ENCODE peak calls at places on chromosomes 3 and 15, in five cellular contexts. Q, I, E, O and K are unnamed samples.

GRCh38 chr3:177676947-177677587 is 479.8 kb upstream of the TBL1XR1 start:
- DNase-seq in Q (no peak), I (no peak), E (no peak), O (no peak), K (no peak)

GRCh38 chr3:126926684-126927404 is 56.1 kb upstream of the PLXNA1 start:
- DNase-seq in Q (peak), I (no peak), E (no peak), O (no peak), K (peak)

GRCh38 chr3:13011369-13012227 is 61.6 kb downstream of the IQSEC1 start:
- DNase-seq in Q (no peak), I (no peak), E (peak), O (no peak), K (peak)

GRCh38 chr15:83710452-83710851 is 56.5 kb downstream of the ADAMTSL3 start:
- DNase-seq in Q (no peak), I (no peak), E (no peak), O (no peak), K (no peak)

GRCh38 chr3:177705976-177706866 is 508.9 kb upstream of the TBL1XR1 start:
- DNase-seq in Q (peak), I (no peak), E (no peak), O (no peak), K (no peak)

GRCh38 chr3:112005091-112005672 is 6.5 kb downstream of the TAGLN3 start:
- DNase-seq in Q (peak), I (no peak), E (no peak), O (no peak), K (no peak)

GRCh38 chr15:62549345-62549970 is 384.4 kb upstream of the C2CD4B start:
- DNase-seq in Q (no peak), I (no peak), E (no peak), O (no peak), K (no peak)

GRCh38 chr15:29470794-29471193 is 201.2 kb upstream of the NSMCE3 start:
- DNase-seq in Q (no peak), I (no peak), E (no peak), O (no peak), K (no peak)

GRCh38 chr3:173659972-173660371 is 262.4 kb downstream of the NLGN1 start:
- DNase-seq in Q (peak), I (no peak), E (no peak), O (no peak), K (no peak)

GRCh38 chr3:164488893-164489292 is 589.4 kb downstream of the SI start:
- DNase-seq in Q (no peak), I (no peak), E (no peak), O (no peak), K (no peak)

GRCh38 chr3:181354140-181354539 is 357.6 kb upstream of the SOX2 start:
- DNase-seq in Q (no peak), I (no peak), E (no peak), O (no peak), K (no peak)

GRCh38 chr15:77094397-77095030 is 23.6 kb upstream of the TSPAN3 start:
- DNase-seq in Q (no peak), I (no peak), E (no peak), O (no peak), K (no peak)

GRCh38 chr3:190435618-190436017 is 14.1 kb downstream of the TMEM207 start:
- DNase-seq in Q (peak), I (no peak), E (no peak), O (no peak), K (no peak)

GRCh38 chr3:24290596-24290995 is 204.1 kb downstream of the THRB start:
- DNase-seq in Q (no peak), I (no peak), E (no peak), O (no peak), K (no peak)

GRCh38 chr15:88918738-88919137 is 5.6 kb upstream of the MFGE8 start:
- DNase-seq in Q (peak), I (peak), E (no peak), O (peak), K (no peak)

GRCh38 chr3:16140116-16140893 is 34.2 kb upstream of the GALNT15 start:
- DNase-seq in Q (peak), I (no peak), E (no peak), O (peak), K (no peak)

GRCh38 chr15:32956006-32956405 is 238.2 kb downstream of the GREM1 start:
- DNase-seq in Q (peak), I (peak), E (no peak), O (no peak), K (no peak)

GRCh38 chr3:64621275-64621674 is 66.5 kb downstream of the ADAMTS9 start:
- DNase-seq in Q (no peak), I (no peak), E (no peak), O (no peak), K (no peak)

GRCh38 chr15:58222698-58223097 is 84.5 kb downstream of the AQP9 start:
- DNase-seq in Q (peak), I (no peak), E (no peak), O (no peak), K (no peak)

GRCh38 chr15:46080018-46080417 is 445.2 kb downstream of the SQOR start:
- DNase-seq in Q (no peak), I (no peak), E (no peak), O (no peak), K (no peak)

GRCh38 chr3:141894524-141895176 is 18.2 kb downstream of the ATP1B3 start:
- DNase-seq in Q (peak), I (peak), E (no peak), O (no peak), K (no peak)

GRCh38 chr3:73469331-73469730 is 155.4 kb downstream of the PDZRN3 start:
- DNase-seq in Q (no peak), I (no peak), E (no peak), O (no peak), K (no peak)

GRCh38 chr3:57783186-57784088 is 27.3 kb downstream of the SLMAP start:
- DNase-seq in Q (no peak), I (no peak), E (no peak), O (no peak), K (no peak)

GRCh38 chr3:9732753-9733115 is 1.2 kb downstream of the BRPF1 start:
- DNase-seq in Q (no peak), I (no peak), E (no peak), O (no peak), K (no peak)

GRCh38 chr15:63497642-63498100 is 6.7 kb upstream of the USP3 start:
- DNase-seq in Q (no peak), I (no peak), E (peak), O (no peak), K (peak)

GRCh38 chr15:85044251-85044853 is 62.7 kb downstream of the PDE8A start:
- DNase-seq in Q (peak), I (peak), E (no peak), O (no peak), K (no peak)

GRCh38 chr3:27166888-27167287 is 202.3 kb downstream of the NEK10 start:
- DNase-seq in Q (peak), I (peak), E (no peak), O (no peak), K (no peak)

GRCh38 chr15:57217716-57218598 is 158.3 kb upstream of the CGNL1 start:
- DNase-seq in Q (peak), I (no peak), E (no peak), O (no peak), K (no peak)

GRCh38 chr3:152430223-152431002 is 161.7 kb downstream of the MBNL1 start:
- DNase-seq in Q (no peak), I (no peak), E (no peak), O (no peak), K (no peak)

GRCh38 chr3:129162729-129163579 is 2.1 kb upstream of the ISY1 start:
- DNase-seq in Q (no peak), I (no peak), E (no peak), O (no peak), K (no peak)

GRCh38 chr15:72487070-72487797 is 13.1 kb downstream of the ARIH1 start:
- DNase-seq in Q (peak), I (no peak), E (no peak), O (no peak), K (no peak)

GRCh38 chr3:182925330-182925943 is 54.9 kb downstream of the DCUN1D1 start:
- DNase-seq in Q (peak), I (no peak), E (no peak), O (no peak), K (no peak)

GRCh38 chr3:172224560-172225214 is 185.3 kb downstream of the FNDC3B start:
- DNase-seq in Q (no peak), I (no peak), E (no peak), O (no peak), K (no peak)

GRCh38 chr3:181383760-181384159 is 328.0 kb upstream of the SOX2 start:
- DNase-seq in Q (no peak), I (no peak), E (no peak), O (no peak), K (no peak)

GRCh38 chr3:145649368-145649887 is 511.6 kb downstream of the PLOD2 start:
- DNase-seq in Q (no peak), I (no peak), E (no peak), O (no peak), K (no peak)

GRCh38 chr3:161171113-161171512 is 50.0 kb upstream of the NMD3 start:
- DNase-seq in Q (peak), I (no peak), E (no peak), O (peak), K (no peak)

GRCh38 chr3:155089495-155089894 is 9.4 kb downstream of the MME start:
- DNase-seq in Q (no peak), I (no peak), E (no peak), O (no peak), K (no peak)

GRCh38 chr3:59469948-59470723 is 420.3 kb upstream of the CFAP20DC start:
- DNase-seq in Q (peak), I (no peak), E (no peak), O (no peak), K (no peak)

GRCh38 chr15:41336549-41336948 is 3.9 kb downstream of the NUSAP1 start:
- DNase-seq in Q (no peak), I (no peak), E (no peak), O (no peak), K (no peak)

GRCh38 chr15:69971771-69972170 is 125.9 kb downstream of the TLE3 start:
- DNase-seq in Q (no peak), I (no peak), E (no peak), O (peak), K (no peak)

GRCh38 chr3:52245322-52246263 is at the start of gene PPM1M:
- DNase-seq in Q (peak), I (no peak), E (peak), O (peak), K (peak)

GRCh38 chr3:52248165-52248541 is 2.6 kb downstream of the PPM1M start:
- DNase-seq in Q (no peak), I (no peak), E (peak), O (peak), K (peak)

GRCh38 chr3:52246264-52246620 is 683 bp downstream of the PPM1M start:
- DNase-seq in Q (no peak), I (no peak), E (no peak), O (no peak), K (no peak)

GRCh38 chr3:52247455-52248164 is 2.1 kb downstream of the PPM1M start:
- DNase-seq in Q (no peak), I (no peak), E (no peak), O (peak), K (peak)

DNA sequence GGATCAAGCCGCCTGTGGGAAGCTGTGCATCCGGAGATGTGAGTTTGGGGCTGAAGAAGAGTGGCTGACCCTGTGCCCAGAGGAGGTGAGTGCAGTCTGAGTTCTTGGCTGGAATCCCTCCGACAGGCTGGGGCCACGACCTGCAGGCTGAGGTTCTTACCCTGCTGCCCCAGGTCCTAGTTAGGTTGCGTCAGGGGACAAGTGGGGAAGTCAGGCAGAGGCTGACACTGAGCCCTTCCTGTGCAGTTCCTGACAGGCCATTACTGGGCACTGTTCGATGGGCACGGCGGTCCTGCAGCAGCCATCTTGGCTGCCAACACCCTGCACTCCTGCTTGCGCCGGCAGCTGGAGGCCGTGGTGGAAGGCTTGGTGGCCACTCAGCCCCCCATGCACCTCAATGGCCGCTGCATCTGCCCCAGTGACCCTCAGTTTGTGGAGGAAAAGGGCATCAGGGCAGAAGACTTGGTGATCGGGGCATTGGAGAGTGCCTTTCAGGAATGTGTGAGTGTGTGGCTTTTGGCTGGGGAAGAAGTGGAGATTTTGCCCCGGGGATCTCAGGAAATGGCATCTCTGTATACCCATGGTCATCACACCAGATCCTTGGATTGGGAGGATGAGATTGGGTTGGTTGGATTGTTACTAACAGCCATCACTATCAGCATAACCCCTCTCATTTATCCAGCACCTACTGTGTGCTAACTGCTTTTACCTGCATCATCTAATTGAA is 1.3 kb downstream of the PPM1M start:
- DNase-seq in Q (no peak), I (no peak), E (peak), O (peak), K (peak)
- H3K4me3 ChIP-seq in Q (peak), I (peak), E (no peak), O (no peak), K (peak)

GRCh38 chr3:118029049-118029448 is 1005.6 kb downstream of the IGSF11 start:
- DNase-seq in Q (no peak), I (no peak), E (no peak), O (no peak), K (no peak)
- H3K4me3 ChIP-seq in Q (no peak), I (no peak), E (no peak), O (no peak), K (no peak)

GRCh38 chr3:189353318-189353958 is 181.7 kb downstream of the TPRG1 start:
- DNase-seq in Q (no peak), I (no peak), E (no peak), O (no peak), K (no peak)

GRCh38 chr3:189360291-189360690 is 188.5 kb downstream of the TPRG1 start:
- DNase-seq in Q (peak), I (no peak), E (no peak), O (no peak), K (no peak)

GRCh38 chr3:189353988-189354735 is 182.4 kb downstream of the TPRG1 start:
- DNase-seq in Q (no peak), I (no peak), E (no peak), O (no peak), K (no peak)

GRCh38 chr3:189355115-189355480 is 183.3 kb downstream of the TPRG1 start:
- DNase-seq in Q (no peak), I (no peak), E (no peak), O (no peak), K (no peak)

DNA sequence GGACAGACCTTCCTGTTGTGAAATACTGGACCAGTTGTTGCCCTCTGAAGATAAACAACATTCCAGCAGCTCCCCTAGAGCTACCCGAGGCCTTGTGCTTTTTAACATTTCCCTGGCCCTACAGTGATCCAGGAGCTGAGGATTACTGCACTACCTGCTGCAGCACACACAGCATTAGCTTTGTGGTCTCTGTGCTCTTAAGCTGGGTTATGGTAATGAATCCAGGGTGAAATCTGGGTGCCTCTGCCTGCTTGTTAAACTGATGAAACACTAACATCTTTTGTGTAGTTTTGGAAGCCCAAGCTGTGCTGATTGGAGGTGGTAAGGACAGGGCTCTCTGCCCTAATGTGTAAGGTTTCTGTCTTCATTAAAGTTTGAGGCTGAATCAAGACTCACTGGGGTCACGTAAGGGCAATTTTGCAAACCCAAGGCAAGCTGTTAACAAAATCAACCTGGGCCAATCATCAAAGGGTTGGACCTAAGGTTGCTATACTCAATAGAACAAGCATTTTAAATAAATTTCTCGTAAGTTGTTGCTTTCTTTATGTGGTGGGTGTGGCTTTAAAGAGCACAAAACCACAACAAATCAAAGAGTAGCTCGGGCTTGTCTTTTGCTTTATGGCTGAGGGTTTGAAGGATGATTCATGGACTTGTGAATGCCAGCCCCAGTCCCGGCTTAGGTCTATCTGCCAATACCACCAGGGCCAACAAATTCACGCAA is 183.9 kb downstream of the TPRG1 start:
- DNase-seq in Q (peak), I (no peak), E (no peak), O (no peak), K (no peak)
- H3K4me3 ChIP-seq in Q (no peak), I (no peak), E (no peak), O (no peak), K (no peak)

GRCh38 chr3:22495241-22495640 is 707.9 kb upstream of the UBE2E2 start:
- DNase-seq in Q (no peak), I (no peak), E (no peak), O (no peak), K (no peak)

GRCh38 chr3:22495826-22496225 is 707.3 kb upstream of the UBE2E2 start:
- DNase-seq in Q (no peak), I (no peak), E (no peak), O (no peak), K (no peak)

GRCh38 chr3:22490747-22491146 is 712.4 kb upstream of the UBE2E2 start:
- DNase-seq in Q (no peak), I (no peak), E (no peak), O (no peak), K (no peak)

GRCh38 chr3:22492342-22492741 is 710.8 kb upstream of the UBE2E2 start:
- DNase-seq in Q (no peak), I (no peak), E (no peak), O (no peak), K (no peak)

DNA sequence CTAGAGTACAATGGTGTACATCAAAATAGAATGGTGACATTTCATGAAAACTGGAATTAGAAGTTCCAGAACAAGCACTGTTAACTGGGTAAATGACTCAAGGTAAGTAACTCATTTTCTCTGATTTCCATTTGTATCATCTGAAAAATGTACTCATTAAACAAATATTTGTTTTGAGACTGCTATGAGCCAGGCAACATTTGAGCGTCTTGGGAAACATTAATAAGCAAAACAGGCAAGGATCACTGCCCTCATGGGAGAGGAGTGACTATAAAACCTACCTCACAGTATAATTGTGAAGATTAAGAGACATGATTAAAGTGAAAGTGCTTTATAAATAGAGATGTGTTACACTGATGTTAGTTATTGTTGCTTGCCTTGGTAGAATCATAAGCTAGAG is 711.8 kb upstream of the UBE2E2 start:
- DNase-seq in Q (no peak), I (no peak), E (no peak), O (no peak), K (no peak)
- H3K4me3 ChIP-seq in Q (no peak), I (no peak), E (no peak), O (no peak), K (no peak)

GRCh38 chr15:101650145-101650544 is 2.0 kb downstream of the TM2D3 start:
- DNase-seq in Q (no peak), I (no peak), E (no peak), O (no peak), K (no peak)
- H3K4me3 ChIP-seq in Q (no peak), I (peak), E (no peak), O (no peak), K (no peak)

GRCh38 chr15:51076142-51076897 is 18.4 kb downstream of the TNFAIP8L3 start:
- DNase-seq in Q (no peak), I (no peak), E (no peak), O (no peak), K (no peak)

GRCh38 chr15:51076898-51077564 is 17.7 kb downstream of the TNFAIP8L3 start:
- DNase-seq in Q (peak), I (no peak), E (peak), O (peak), K (peak)

GRCh38 chr15:51075364-51075763 is 19.3 kb downstream of the TNFAIP8L3 start:
- DNase-seq in Q (no peak), I (no peak), E (no peak), O (no peak), K (no peak)

GRCh38 chr15:51079226-51079625 is 15.5 kb downstream of the TNFAIP8L3 start:
- DNase-seq in Q (no peak), I (no peak), E (no peak), O (no peak), K (no peak)

DNA sequence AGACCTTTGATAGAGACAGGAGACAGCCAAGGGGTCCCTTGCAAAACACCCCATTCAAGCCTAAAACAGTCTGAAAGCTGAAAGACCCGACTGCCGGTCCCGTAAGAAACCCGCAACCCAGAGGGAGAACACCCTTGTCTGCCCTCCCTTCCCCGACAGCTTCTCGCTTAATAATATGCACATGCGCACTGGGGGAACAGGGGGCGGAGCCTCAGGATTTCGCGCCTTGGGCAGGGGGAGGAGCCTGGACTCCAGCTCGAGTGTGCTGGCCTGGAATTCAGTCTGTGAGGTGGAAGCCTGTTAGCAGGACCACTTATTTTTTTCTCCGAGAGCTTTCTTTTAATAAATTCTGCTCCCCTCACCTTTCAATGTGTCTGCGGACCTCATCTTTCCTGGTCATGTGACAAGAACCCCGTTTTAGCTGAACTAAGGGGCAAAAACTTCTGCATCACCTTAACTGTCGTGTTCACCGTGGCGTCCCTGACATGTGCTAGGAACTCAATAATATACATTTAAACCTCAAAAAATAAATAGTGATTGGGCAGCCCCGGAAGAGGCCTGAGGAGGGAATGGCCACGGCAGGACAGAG is 17.0 kb downstream of the TNFAIP8L3 start:
- DNase-seq in Q (peak), I (no peak), E (peak), O (peak), K (peak)
- H3K4me3 ChIP-seq in Q (no peak), I (no peak), E (no peak), O (no peak), K (peak)